ENCODE peak calls at places on chromosomes 16 and 17, in four cellular contexts. R is cardiac fibroblast; O is progenitor cell of endocrine pancreas; G is stimulated activated CD4-positive, alpha-beta T cell treated with anti-CD3 and anti-CD28 coated beads, Interleukin-1b, Interleukin-23, amount 100 ng/mL, for 1 hour. D is an unnamed sample.

GRCh38 chr17:563646-564045 is 151.0 kb downstream of the VPS53 start:
- DNase-seq in R (no peak), O (no peak), G (no peak), D (no peak)

GRCh38 chr17:393806-394717 is 41.5 kb upstream of the RPH3AL start:
- DNase-seq in R (no peak), O (no peak), G (no peak), D (no peak)

GRCh38 chr17:64608571-64608981 is 53.5 kb downstream of the SMURF2 start:
- DNase-seq in R (peak), O (no peak), G (no peak), D (no peak)

GRCh38 chr17:29784661-29785060 is 145.4 kb downstream of the SSH2 start:
- DNase-seq in R (peak), O (no peak), G (no peak), D (no peak)

GRCh38 chr17:14304222-14304844 is 3.5 kb downstream of the HS3ST3B1 start:
- DNase-seq in R (no peak), O (no peak), G (no peak), D (no peak)

GRCh38 chr17:50953831-50954601 is 87.9 kb upstream of the TOB1 start:
- DNase-seq in R (peak), O (no peak), G (no peak), D (peak)

GRCh38 chr16:50360033-50360778 is 8.6 kb downstream of the BRD7 start:
- DNase-seq in R (peak), O (no peak), G (no peak), D (peak)

GRCh38 chr16:73432794-73433455 is 385.0 kb upstream of the ZFHX3 start:
- DNase-seq in R (no peak), O (no peak), G (no peak), D (no peak)

GRCh38 chr16:88705076-88705684 is 1.0 kb downstream of the RNF166 start:
- DNase-seq in R (peak), O (no peak), G (no peak), D (no peak)

GRCh38 chr17:29154516-29155234 is 25.5 kb downstream of the MYO18A start:
- DNase-seq in R (no peak), O (no peak), G (no peak), D (no peak)

GRCh38 chr16:48501516-48502377 is 108.2 kb downstream of the N4BP1 start:
- DNase-seq in R (peak), O (no peak), G (no peak), D (no peak)

GRCh38 chr17:55601874-55602364 is 90.7 kb upstream of the SMIM36 start:
- DNase-seq in R (peak), O (no peak), G (no peak), D (no peak)

GRCh38 chr17:43327421-43327820 is 71.4 kb upstream of the ARL4D start:
- DNase-seq in R (no peak), O (no peak), G (no peak), D (no peak)

GRCh38 chr16:67199011-67199807 is at the start of gene ELMO3:
- DNase-seq in R (no peak), O (no peak), G (no peak), D (no peak)

GRCh38 chr17:29039764-29040598 is 3.0 kb upstream of the PIPOX start:
- DNase-seq in R (peak), O (no peak), G (no peak), D (peak)

GRCh38 chr17:65268832-65269231 is 131.7 kb downstream of the RGS9 start:
- DNase-seq in R (peak), O (no peak), G (no peak), D (no peak)

GRCh38 chr16:65249768-65250167 is 127.9 kb upstream of the CDH11 start:
- DNase-seq in R (peak), O (no peak), G (no peak), D (no peak)

GRCh38 chr17:42673885-42674754 is 2.7 kb downstream of the PLEKHH3 start:
- DNase-seq in R (peak), O (no peak), G (no peak), D (no peak)

GRCh38 chr17:49292901-49293300 is 62.3 kb upstream of the PHOSPHO1 start:
- DNase-seq in R (no peak), O (no peak), G (no peak), D (no peak)

GRCh38 chr17:8726477-8726876 is 18.2 kb downstream of the CCDC42 start:
- DNase-seq in R (no peak), O (no peak), G (no peak), D (no peak)

GRCh38 chr17:72381597-72382397 is 261.0 kb downstream of the SOX9 start:
- DNase-seq in R (no peak), O (no peak), G (no peak), D (no peak)

GRCh38 chr16:12544477-12545291 is 259.0 kb downstream of the CPPED1 start:
- DNase-seq in R (no peak), O (no peak), G (no peak), D (no peak)

GRCh38 chr16:88847654-88848053 is 9.1 kb downstream of the GALNS start:
- DNase-seq in R (no peak), O (no peak), G (no peak), D (no peak)

GRCh38 chr17:19867654-19868395 is at the start of gene ULK2:
- DNase-seq in R (peak), O (peak), G (no peak), D (peak)

GRCh38 chr16:85359147-85359822 is 247.0 kb upstream of the CIBAR2 start:
- DNase-seq in R (no peak), O (no peak), G (no peak), D (no peak)

GRCh38 chr17:47829870-47830269 is 1.5 kb downstream of the MRPL10 start:
- DNase-seq in R (no peak), O (no peak), G (no peak), D (no peak)

GRCh38 chr17:20187049-20187448 is 177.9 kb downstream of the SPECC1 start:
- DNase-seq in R (peak), O (no peak), G (no peak), D (no peak)

GRCh38 chr17:71127416-71127815 is 958.1 kb downstream of the KCNJ2 start:
- DNase-seq in R (no peak), O (no peak), G (no peak), D (no peak)

GRCh38 chr16:84925092-84925772 is 86.1 kb downstream of the ZDHHC7 start:
- DNase-seq in R (peak), O (no peak), G (peak), D (no peak)

GRCh38 chr16:49744244-49744976 is 111.5 kb downstream of the ZNF423 start:
- DNase-seq in R (no peak), O (no peak), G (no peak), D (no peak)

D was measured in GM04504.